ENCODE peak calls at places on chromosomes 6 and 20, in eight cellular contexts. I, X, A, N, U, C, T and K are unnamed samples.

GRCh38 chr6:97394160-97394748 is 111.2 kb upstream of the MMS22L start:
- DNase-seq in N (peak), X (peak), I (peak), A (no peak), C (peak), T (no peak), U (peak), K (peak)

GRCh38 chr6:26358511-26358981 is 6.5 kb upstream of the BTN3A2 start:
- DNase-seq in U (no peak), A (no peak), I (no peak), N (no peak), C (no peak), X (no peak), T (no peak), K (no peak)

GRCh38 chr6:73714227-73714626 is 18.2 kb downstream of the CD109 start:
- DNase-seq in U (no peak), X (no peak), I (no peak), T (no peak), A (no peak), C (no peak), N (peak), K (no peak)

GRCh38 chr6:66421570-66421969 is 714.5 kb upstream of the EYS start:
- DNase-seq in I (no peak), T (no peak), U (no peak), N (no peak), A (no peak), X (no peak), C (peak), K (no peak)

GRCh38 chr6:20416063-20416454 is 14.4 kb downstream of the E2F3 start:
- DNase-seq in U (no peak), C (no peak), T (no peak), I (no peak), N (no peak), X (no peak), A (no peak), K (no peak)

GRCh38 chr6:107769053-107769658 is 55.0 kb downstream of the SCML4 start:
- DNase-seq in T (no peak), C (no peak), I (no peak), X (no peak), A (no peak), U (no peak), N (no peak), K (no peak)

GRCh38 chr20:1946762-1947534 is 46.9 kb downstream of the PDYN start:
- DNase-seq in X (no peak), A (no peak), T (no peak), U (no peak), N (no peak), I (peak), C (peak), K (no peak)

GRCh38 chr20:58612021-58612700 is 38.9 kb upstream of the STX16 start:
- DNase-seq in X (no peak), A (no peak), I (no peak), N (peak), C (no peak), U (no peak), T (no peak), K (no peak)

GRCh38 chr20:20407891-20408805 is 40.2 kb downstream of the INSM1 start:
- DNase-seq in U (no peak), X (no peak), I (peak), C (no peak), A (no peak), T (no peak), N (no peak), K (no peak)

GRCh38 chr20:38961530-38962043 is 557 bp upstream of the DHX35 start:
- DNase-seq in X (no peak), U (peak), C (no peak), T (no peak), A (no peak), I (no peak), N (no peak), K (no peak)

GRCh38 chr6:52420668-52421358 is 671 bp downstream of the EFHC1 start:
- DNase-seq in X (no peak), U (peak), A (no peak), T (no peak), N (peak), C (peak), I (peak), K (no peak)

GRCh38 chr6:85421963-85422362 is 27.9 kb upstream of the NT5E start:
- DNase-seq in U (no peak), C (no peak), N (no peak), T (no peak), X (no peak), A (no peak), I (no peak), K (no peak)

GRCh38 chr6:43699564-43700186 is 12.1 kb upstream of the MRPS18A start:
- DNase-seq in N (peak), C (no peak), I (no peak), T (no peak), U (peak), A (no peak), X (no peak), K (no peak)

GRCh38 chr6:4962905-4963304 is 40.9 kb downstream of the RPP40 start:
- DNase-seq in N (no peak), C (no peak), T (no peak), U (no peak), X (no peak), I (no peak), A (no peak), K (no peak)

GRCh38 chr6:140636698-140637402 is 1262.4 kb upstream of the CITED2 start:
- DNase-seq in X (no peak), C (no peak), T (no peak), N (no peak), I (no peak), A (no peak), U (no peak), K (no peak)

GRCh38 chr6:17867880-17868279 is 119.6 kb downstream of the KIF13A start:
- DNase-seq in X (no peak), I (no peak), U (no peak), A (no peak), N (peak), C (no peak), T (no peak), K (no peak)

GRCh38 chr6:37587776-37588744 is 88.4 kb upstream of the CCDC167 start:
- DNase-seq in N (no peak), C (no peak), U (no peak), A (no peak), T (no peak), I (no peak), X (no peak), K (no peak)